ENCODE peak calls at places on chromosomes 16 and 17, in nine cellular contexts. X, J, R, E, S, W, U, Q and L are unnamed samples.

GRCh38 chr17:3683054-3683511 is 12.9 kb downstream of the P2RX5 start:
- DNase-seq in U (peak), E (no peak), W (no peak), Q (no peak), R (no peak), S (peak), J (peak), X (peak), L (no peak)

GRCh38 chr17:60740584-60740983 is 62.9 kb downstream of the BCAS3 start:
- DNase-seq in U (no peak), S (no peak), E (no peak), X (no peak), W (no peak), J (no peak), R (no peak), Q (no peak), L (no peak)

GRCh38 chr17:17416400-17417360 is 60.1 kb upstream of the MED9 start:
- DNase-seq in R (no peak), W (no peak), S (no peak), J (no peak), E (peak), X (peak), Q (peak), U (peak), L (no peak)

GRCh38 chr17:77011173-77012011 is 129.4 kb upstream of the SEC14L1 start:
- DNase-seq in J (peak), Q (peak), W (no peak), E (peak), S (peak), U (peak), R (peak), X (peak), L (no peak)

GRCh38 chr17:79354173-79354820 is 256.6 kb downstream of the RBFOX3 start:
- DNase-seq in U (no peak), X (no peak), S (no peak), E (no peak), J (no peak), W (no peak), R (no peak), Q (no peak), L (no peak)

GRCh38 chr16:53945996-53946395 is 242.0 kb downstream of the FTO start:
- DNase-seq in W (no peak), E (peak), X (no peak), J (no peak), S (no peak), R (no peak), U (peak), Q (peak), L (no peak)

GRCh38 chr17:45396496-45397205 is 36.0 kb downstream of the ARHGAP27 start:
- DNase-seq in R (no peak), J (no peak), X (no peak), Q (no peak), S (no peak), W (no peak), U (no peak), E (no peak), L (no peak)

GRCh38 chr17:36980281-36980761 is 31.6 kb downstream of the AATF start:
- DNase-seq in W (no peak), R (no peak), U (peak), Q (no peak), J (no peak), X (no peak), S (no peak), E (no peak), L (no peak)

GRCh38 chr17:76868176-76868668 is at the start of gene MGAT5B:
- DNase-seq in E (peak), W (peak), Q (peak), U (peak), X (peak), J (peak), R (peak), S (peak), L (peak)

GRCh38 chr16:22786284-22786683 is 27.7 kb upstream of the HS3ST2 start:
- DNase-seq in E (no peak), R (no peak), X (no peak), J (no peak), W (no peak), U (no peak), Q (no peak), S (no peak), L (no peak)

GRCh38 chr17:46964315-46965265 is 14.5 kb downstream of the RPRML start:
- DNase-seq in S (peak), X (no peak), U (no peak), Q (no peak), R (no peak), W (no peak), E (no peak), J (no peak), L (no peak)

GRCh38 chr17:3964203-3965122 is at the start of gene ATP2A3:
- DNase-seq in U (no peak), W (no peak), J (peak), X (no peak), S (peak), E (no peak), R (no peak), Q (no peak), L (no peak)

GRCh38 chr17:1145311-1145986 is 34.3 kb downstream of the ABR start:
- DNase-seq in E (no peak), Q (no peak), R (no peak), U (no peak), W (no peak), X (no peak), S (no peak), J (no peak), L (no peak)

GRCh38 chr17:27531469-27531948 is 75.3 kb downstream of the KSR1 start:
- DNase-seq in S (no peak), R (no peak), E (no peak), U (no peak), J (no peak), Q (no peak), X (no peak), W (no peak), L (no peak)

GRCh38 chr16:1727651-1728624 is 21.9 kb downstream of the MAPK8IP3 start:
- DNase-seq in S (no peak), J (no peak), X (no peak), E (no peak), W (no peak), Q (no peak), R (no peak), U (no peak), L (no peak)

GRCh38 chr17:38578229-38578628 is 27.5 kb downstream of the SRCIN1 start:
- DNase-seq in Q (no peak), W (no peak), R (no peak), S (no peak), J (no peak), X (no peak), U (no peak), E (no peak), L (no peak)

GRCh38 chr16:85284138-85284897 is 172.0 kb upstream of the CIBAR2 start:
- DNase-seq in J (no peak), X (no peak), S (no peak), E (no peak), R (no peak), Q (no peak), W (no peak), U (no peak), L (no peak)

GRCh38 chr16:27455700-27456099 is 53.7 kb downstream of the IL21R start:
- DNase-seq in U (no peak), X (no peak), S (no peak), J (no peak), E (no peak), R (no peak), Q (no peak), W (no peak), L (no peak)

GRCh38 chr16:31397101-31397660 is 4.0 kb downstream of the ITGAD start:
- DNase-seq in R (no peak), E (peak), J (no peak), Q (no peak), U (no peak), S (no peak), W (no peak), X (no peak), L (no peak)

GRCh38 chr17:18176152-18176551 is 7.5 kb upstream of the ALKBH5 start:
- DNase-seq in W (no peak), R (no peak), E (no peak), X (no peak), Q (no peak), J (no peak), U (no peak), S (no peak), L (peak)

GRCh38 chr17:60106377-60107059 is 27.8 kb upstream of the HEATR6 start:
- DNase-seq in R (no peak), X (no peak), Q (peak), J (no peak), W (no peak), S (no peak), E (no peak), U (no peak), L (no peak)

GRCh38 chr16:69057400-69058378 is 47.8 kb upstream of the HAS3 start:
- DNase-seq in E (peak), X (no peak), W (peak), Q (peak), S (no peak), R (no peak), U (peak), J (no peak), L (peak)

GRCh38 chr17:10762037-10762436 is 32.2 kb upstream of the TMEM220 start:
- DNase-seq in R (no peak), S (no peak), X (no peak), J (no peak), U (no peak), E (no peak), W (no peak), Q (no peak), L (no peak)

GRCh38 chr17:48162946-48163506 is 55.5 kb downstream of the SNX11 start:
- DNase-seq in R (no peak), X (no peak), J (peak), U (peak), Q (no peak), W (no peak), E (peak), S (no peak), L (no peak)

GRCh38 chr16:86833136-86833535 is 254.8 kb downstream of the FOXL1 start:
- DNase-seq in Q (no peak), U (no peak), J (no peak), S (no peak), X (no peak), W (no peak), R (no peak), E (no peak), L (no peak)

GRCh38 chr17:19331134-19331533 is 31.4 kb downstream of the B9D1 start:
- DNase-seq in U (no peak), R (no peak), E (no peak), W (no peak), S (no peak), X (peak), Q (no peak), J (no peak), L (no peak)

GRCh38 chr17:68290268-68290954 is 516 bp downstream of the SLC16A6 start:
- DNase-seq in J (peak), E (peak), W (no peak), Q (peak), U (no peak), R (peak), X (peak), S (peak), L (peak)

GRCh38 chr16:74753180-74753579 is 21.4 kb downstream of the FA2H start:
- DNase-seq in S (no peak), J (no peak), W (no peak), E (no peak), Q (no peak), U (no peak), X (no peak), R (no peak), L (no peak)

GRCh38 chr16:24858219-24859041 is 12.7 kb downstream of the SLC5A11 start:
- DNase-seq in W (no peak), X (peak), J (peak), S (peak), E (peak), U (peak), Q (no peak), R (peak), L (peak)

GRCh38 chr17:43740541-43740940 is 18.1 kb downstream of the SOST start:
- DNase-seq in S (no peak), X (no peak), U (no peak), R (no peak), Q (no peak), J (no peak), E (no peak), W (no peak), L (no peak)

GRCh38 chr17:65131946-65132345 is 5.2 kb upstream of the RGS9 start:
- DNase-seq in U (peak), R (no peak), S (no peak), J (no peak), E (no peak), Q (no peak), X (no peak), W (no peak), L (no peak)

GRCh38 chr16:52296070-52296469 is 250.9 kb downstream of the TOX3 start:
- DNase-seq in X (no peak), W (no peak), Q (no peak), E (no peak), U (no peak), S (no peak), J (no peak), R (no peak), L (no peak)

GRCh38 chr17:19265755-19266154 is 28.6 kb downstream of the EPN2 start:
- DNase-seq in E (no peak), R (no peak), X (no peak), S (no peak), Q (no peak), W (no peak), U (no peak), J (no peak), L (no peak)

GRCh38 chr17:51079049-51079448 is 41.6 kb downstream of the SPAG9 start:
- DNase-seq in S (peak), U (no peak), E (no peak), J (no peak), R (no peak), Q (no peak), W (no peak), X (no peak), L (no peak)

DNA sequence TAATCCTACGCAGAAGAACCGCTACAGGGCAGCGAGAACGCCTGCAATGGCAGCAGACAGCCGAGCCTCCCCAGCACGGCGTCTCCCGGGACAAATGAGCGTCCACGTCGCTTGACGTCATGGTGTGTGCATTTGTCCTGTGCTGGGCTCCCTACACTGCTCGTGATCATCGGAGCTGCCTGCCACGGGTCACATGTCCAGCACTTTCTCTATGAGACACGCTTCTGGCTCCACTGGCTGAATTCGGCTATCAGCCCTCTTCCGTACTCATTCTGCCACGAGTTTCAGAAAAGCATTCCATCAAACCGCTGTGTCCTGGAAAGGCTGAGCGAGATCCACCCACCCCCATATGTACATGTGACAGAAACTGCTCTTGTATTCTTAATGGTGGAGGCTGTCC is 28.4 kb upstream of the SHCBP1 start:
- DNase-seq in R (no peak), E (peak), S (no peak), J (peak), Q (no peak), W (peak), U (no peak), X (no peak), L (no peak)
- TF ChIP-seq POLR2A in R (no peak), E (no peak), S (no peak), J (no peak), Q (no peak), W (no peak), U (no peak), X (no peak), L (no peak)

GRCh38 chr17:73645050-73645871 is 1.0 kb upstream of the SDK2 start:
- DNase-seq in W (no peak), U (peak), J (peak), R (peak), S (no peak), Q (peak), X (peak), E (no peak), L (peak)
- TF ChIP-seq CTCF in W (no peak), U (peak), J (no peak), R (no peak), S (no peak), Q (peak), X (no peak), E (no peak), L (no peak)

GRCh38 chr17:42541041-42541833 is 5.2 kb downstream of the NAGLU start:
- DNase-seq in R (no peak), J (peak), U (no peak), S (no peak), Q (no peak), E (no peak), X (no peak), W (no peak), L (no peak)
- TF ChIP-seq POLR2A in R (no peak), J (peak), U (no peak), S (no peak), Q (no peak), E (no peak), X (no peak), W (no peak), L (no peak)

GRCh38 chr17:57906910-57907309 is 48.3 kb downstream of the CUEDC1 start:
- DNase-seq in Q (no peak), U (peak), X (no peak), S (no peak), R (peak), J (no peak), W (no peak), E (no peak), L (no peak)
- TF ChIP-seq CTCF in Q (no peak), U (peak), X (no peak), S (peak), R (peak), J (peak), W (no peak), E (no peak), L (no peak)

GRCh38 chr16:66925322-66925840 is at the start of gene RRAD:
- DNase-seq in X (peak), R (peak), Q (no peak), J (peak), E (no peak), W (peak), S (peak), U (no peak), L (no peak)
- TF ChIP-seq POLR2A in X (no peak), R (no peak), Q (no peak), J (no peak), E (no peak), W (peak), S (no peak), U (no peak), L (no peak)

GRCh38 chr16:89453662-89454321 is 36.6 kb downstream of the ANKRD11 start:
- DNase-seq in E (peak), S (no peak), Q (no peak), R (no peak), W (no peak), X (peak), U (peak), J (no peak), L (no peak)
- TF ChIP-seq CTCF in E (peak), S (peak), Q (no peak), R (peak), W (no peak), X (peak), U (no peak), J (no peak), L (no peak)

GRCh38 chr17:2403044-2403443 is 2.2 kb upstream of the MNT start:
- DNase-seq in S (no peak), J (no peak), R (no peak), E (no peak), W (no peak), Q (no peak), U (no peak), X (no peak), L (no peak)

GRCh38 chr17:2410951-2411350 is 10.1 kb upstream of the MNT start:
- DNase-seq in J (no peak), Q (no peak), W (no peak), U (peak), S (no peak), R (no peak), X (no peak), E (no peak), L (no peak)

GRCh38 chr17:2406271-2406902 is 5.5 kb upstream of the MNT start:
- DNase-seq in U (peak), E (no peak), S (no peak), Q (no peak), J (peak), W (no peak), R (peak), X (no peak), L (no peak)

GRCh38 chr17:2405247-2405926 is 4.5 kb upstream of the MNT start:
- DNase-seq in U (peak), X (no peak), Q (no peak), J (no peak), W (no peak), E (no peak), S (no peak), R (peak), L (peak)

GRCh38 chr17:2406903-2407790 is 6.3 kb upstream of the MNT start:
- DNase-seq in W (peak), S (no peak), U (peak), X (no peak), E (peak), J (peak), Q (no peak), R (peak), L (peak)
- TF ChIP-seq POLR2A in W (peak), S (no peak), U (no peak), X (no peak), E (no peak), J (peak), Q (peak), R (no peak), L (no peak)

DNA sequence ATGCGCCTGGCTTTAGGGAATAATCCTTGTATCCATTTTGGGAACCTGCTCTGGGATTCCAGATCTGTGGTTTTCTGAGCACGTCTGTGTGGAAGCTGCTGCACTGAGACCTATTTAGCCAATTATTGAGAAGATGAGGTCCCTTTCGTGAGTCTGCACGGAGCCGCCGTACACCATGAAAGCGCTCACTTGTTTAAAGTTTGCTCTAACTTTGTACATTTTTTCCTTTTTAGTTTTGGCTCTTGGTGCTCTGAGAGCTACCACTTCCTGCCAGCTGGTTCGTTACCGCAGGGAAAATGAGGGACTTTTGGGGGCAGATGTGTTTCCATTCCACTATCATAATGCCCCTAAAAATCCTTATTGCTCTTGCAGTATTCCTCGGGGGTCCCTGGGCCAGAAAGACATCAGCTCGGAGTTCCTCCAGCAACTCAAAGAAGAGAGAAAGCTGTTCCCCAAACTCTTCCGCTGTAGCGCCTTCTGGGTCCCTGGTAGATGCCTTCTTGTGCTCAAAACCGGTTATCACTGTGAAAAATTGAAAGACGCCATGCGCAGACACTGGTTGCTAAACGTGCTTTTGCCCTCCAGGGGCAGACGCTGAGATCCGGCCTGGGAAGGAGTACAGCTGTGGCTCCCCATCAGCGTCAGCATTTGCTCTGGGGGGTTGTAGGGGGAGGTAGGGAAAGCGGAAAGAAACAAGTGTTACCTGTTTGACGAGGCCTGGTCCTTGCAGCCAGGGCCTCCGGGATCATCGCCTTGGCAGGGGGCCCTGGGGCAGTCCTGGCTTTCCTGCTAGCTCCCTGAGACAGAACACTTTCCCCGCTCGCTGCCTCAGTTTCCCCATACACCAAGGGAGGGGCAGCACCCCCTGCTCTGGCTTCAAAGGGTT is 238.1 kb downstream of the MRTFB start:
- DNase-seq in U (no peak), R (no peak), W (no peak), S (no peak), J (no peak), Q (peak), X (peak), E (peak), L (no peak)
- TF ChIP-seq CTCF in U (no peak), R (no peak), W (no peak), S (peak), J (no peak), Q (peak), X (no peak), E (peak), L (no peak)

GRCh38 chr17:62965649-62966425 is at the start of gene TANC2:
- DNase-seq in X (peak), S (peak), W (peak), U (peak), Q (peak), E (peak), R (peak), J (peak), L (peak)
- TF ChIP-seq POLR2A in X (peak), S (peak), W (peak), U (peak), Q (peak), E (peak), R (peak), J (peak), L (peak)

GRCh38 chr16:56038564-56039098 is 152.7 kb upstream of the GNAO1 start:
- DNase-seq in X (no peak), S (no peak), U (no peak), W (no peak), E (no peak), J (no peak), R (no peak), Q (no peak), L (no peak)

GRCh38 chr16:56047307-56048234 is 143.7 kb upstream of the GNAO1 start:
- DNase-seq in J (no peak), R (peak), S (no peak), Q (no peak), W (no peak), U (no peak), E (no peak), X (no peak), L (no peak)

GRCh38 chr16:56042416-56042815 is 148.9 kb upstream of the GNAO1 start:
- DNase-seq in Q (no peak), W (no peak), E (no peak), J (no peak), R (no peak), S (no peak), U (no peak), X (no peak), L (no peak)

GRCh38 chr16:56041556-56042140 is 149.6 kb upstream of the GNAO1 start:
- DNase-seq in R (peak), S (peak), J (peak), X (peak), Q (no peak), U (peak), W (no peak), E (peak), L (no peak)
- TF ChIP-seq CTCF in R (peak), S (peak), J (no peak), X (peak), Q (peak), U (no peak), W (no peak), E (no peak), L (no peak)